ENCODE peak calls at places on chromosome 6, in seven cellular contexts. One of them, this sample, is unnamed.

GRCh38 chr6:19137419-19138035 is 699.6 kb upstream of the ID4 start:
- DNase-seq in T-helper 2 cell: no peak
- DNase-seq in amniotic stem cell: no peak
- DNase-seq in AML-193: no peak
- DNase-seq in GM23248: no peak
- DNase-seq in AG04450: no peak
- DNase-seq in endothelial cell: no peak
- DNase-seq in this sample: no peak

GRCh38 chr6:291697-292505 is at the start of gene DUSP22:
- DNase-seq in T-helper 2 cell: peak
- DNase-seq in amniotic stem cell: no peak
- DNase-seq in AML-193: no peak
- DNase-seq in GM23248: peak
- DNase-seq in AG04450: peak
- DNase-seq in endothelial cell: peak
- DNase-seq in this sample: no peak

GRCh38 chr6:134398453-134398852 is 80.5 kb upstream of the SGK1 start:
- DNase-seq in T-helper 2 cell: no peak
- DNase-seq in amniotic stem cell: no peak
- DNase-seq in AML-193: peak
- DNase-seq in GM23248: no peak
- DNase-seq in AG04450: no peak
- DNase-seq in endothelial cell: no peak
- DNase-seq in this sample: no peak

GRCh38 chr6:62516287-62517152 is 230.5 kb upstream of the KHDRBS2 start:
- DNase-seq in T-helper 2 cell: no peak
- DNase-seq in amniotic stem cell: no peak
- DNase-seq in AML-193: no peak
- DNase-seq in GM23248: no peak
- DNase-seq in AG04450: no peak
- DNase-seq in endothelial cell: no peak
- DNase-seq in this sample: no peak

GRCh38 chr6:35425284-35425683 is 26.9 kb upstream of the FANCE start:
- DNase-seq in T-helper 2 cell: no peak
- DNase-seq in amniotic stem cell: peak
- DNase-seq in AML-193: no peak
- DNase-seq in GM23248: peak
- DNase-seq in AG04450: peak
- DNase-seq in endothelial cell: no peak
- DNase-seq in this sample: peak

GRCh38 chr6:158506577-158506976 is 53.3 kb upstream of the TMEM181 start:
- DNase-seq in T-helper 2 cell: no peak
- DNase-seq in amniotic stem cell: no peak
- DNase-seq in AML-193: no peak
- DNase-seq in GM23248: peak
- DNase-seq in AG04450: no peak
- DNase-seq in endothelial cell: peak
- DNase-seq in this sample: no peak

GRCh38 chr6:142773324-142773723 is 171.7 kb downstream of the HIVEP2 start:
- DNase-seq in T-helper 2 cell: peak
- DNase-seq in amniotic stem cell: no peak
- DNase-seq in AML-193: no peak
- DNase-seq in GM23248: no peak
- DNase-seq in AG04450: no peak
- DNase-seq in endothelial cell: no peak
- DNase-seq in this sample: no peak

GRCh38 chr6:111417181-111417585 is 65.8 kb downstream of the REV3L start:
- DNase-seq in T-helper 2 cell: no peak
- DNase-seq in amniotic stem cell: no peak
- DNase-seq in AML-193: peak
- DNase-seq in GM23248: peak
- DNase-seq in AG04450: no peak
- DNase-seq in endothelial cell: no peak
- DNase-seq in this sample: no peak

GRCh38 chr6:150528648-150529285 is 70.9 kb upstream of the PLEKHG1 start:
- DNase-seq in T-helper 2 cell: no peak
- DNase-seq in amniotic stem cell: no peak
- DNase-seq in AML-193: no peak
- DNase-seq in GM23248: peak
- DNase-seq in AG04450: no peak
- DNase-seq in endothelial cell: peak
- DNase-seq in this sample: no peak

GRCh38 chr6:56724455-56724854 is 81.8 kb upstream of the DST start:
- DNase-seq in T-helper 2 cell: no peak
- DNase-seq in amniotic stem cell: no peak
- DNase-seq in AML-193: no peak
- DNase-seq in GM23248: peak
- DNase-seq in AG04450: no peak
- DNase-seq in endothelial cell: no peak
- DNase-seq in this sample: no peak

GRCh38 chr6:81894788-81895221 is 142.3 kb upstream of the TENT5A start:
- DNase-seq in T-helper 2 cell: no peak
- DNase-seq in amniotic stem cell: no peak
- DNase-seq in AML-193: no peak
- DNase-seq in GM23248: peak
- DNase-seq in AG04450: no peak
- DNase-seq in endothelial cell: no peak
- DNase-seq in this sample: no peak

GRCh38 chr6:113853252-113853651 is 3.9 kb upstream of the MARCKS start:
- DNase-seq in T-helper 2 cell: no peak
- DNase-seq in amniotic stem cell: no peak
- DNase-seq in AML-193: no peak
- DNase-seq in GM23248: no peak
- DNase-seq in AG04450: no peak
- DNase-seq in endothelial cell: no peak
- DNase-seq in this sample: no peak

GRCh38 chr6:150269857-150270223 is 99.0 kb upstream of the IYD start:
- DNase-seq in T-helper 2 cell: no peak
- DNase-seq in amniotic stem cell: no peak
- DNase-seq in AML-193: no peak
- DNase-seq in GM23248: peak
- DNase-seq in AG04450: no peak
- DNase-seq in endothelial cell: no peak
- DNase-seq in this sample: no peak

GRCh38 chr6:74018825-74019224 is 322.8 kb downstream of the CD109 start:
- DNase-seq in T-helper 2 cell: no peak
- DNase-seq in amniotic stem cell: no peak
- DNase-seq in AML-193: no peak
- DNase-seq in GM23248: no peak
- DNase-seq in AG04450: no peak
- DNase-seq in endothelial cell: no peak
- DNase-seq in this sample: no peak

GRCh38 chr6:31114540-31114876 is at the start of gene PSORS1C1:
- DNase-seq in T-helper 2 cell: no peak
- DNase-seq in amniotic stem cell: peak
- DNase-seq in AML-193: no peak
- DNase-seq in GM23248: peak
- DNase-seq in AG04450: peak
- DNase-seq in endothelial cell: no peak
- DNase-seq in this sample: peak